ENCODE peak calls at places on chromosomes 12 and 14, in five cellular contexts. A is DND-41, D is fibroblast of mammary gland, F is BE2C, H is GM20000. O is an unnamed sample.

GRCh38 chr12:85350356-85350755 is 70.3 kb downstream of the ALX1 start:
- DNase-seq in H (no peak), A (no peak), F (no peak), D (no peak), O (no peak)

GRCh38 chr12:82361461-82361915 is 3.2 kb downstream of the METTL25 start:
- DNase-seq in H (no peak), F (no peak), D (no peak), A (no peak), O (no peak)

GRCh38 chr12:15726029-15726756 is 63.0 kb downstream of the EPS8 start:
- DNase-seq in H (no peak), D (no peak), F (no peak), A (no peak), O (no peak)

GRCh38 chr12:89993632-89994031 is 285.0 kb upstream of the ATP2B1 start:
- DNase-seq in F (no peak), H (no peak), D (no peak), A (no peak), O (no peak)

GRCh38 chr14:36856095-36856878 is 194.6 kb downstream of the PAX9 start:
- DNase-seq in A (no peak), F (no peak), D (no peak), H (no peak), O (no peak)

GRCh38 chr12:121036810-121037326 is 2.2 kb downstream of the OASL start:
- DNase-seq in H (no peak), F (no peak), D (peak), A (no peak), O (peak)

GRCh38 chr14:95431199-95432145 is 85.0 kb downstream of the SYNE3 start:
- DNase-seq in F (no peak), D (peak), A (peak), H (peak), O (no peak)

GRCh38 chr12:121805800-121806555 is 2.2 kb downstream of the SETD1B start:
- DNase-seq in D (no peak), A (peak), H (no peak), F (peak), O (peak)

GRCh38 chr14:100975668-100976067 is 72.1 kb upstream of the RTL1 start:
- DNase-seq in D (peak), A (no peak), H (no peak), F (no peak), O (no peak)

GRCh38 chr12:118982308-118982707 is 967 bp downstream of the SRRM4 start:
- DNase-seq in F (no peak), H (no peak), A (no peak), D (no peak), O (no peak)

GRCh38 chr12:52615912-52616311 is 2.4 kb downstream of the KRT73 start:
- DNase-seq in A (no peak), D (no peak), H (no peak), F (no peak), O (no peak)

GRCh38 chr14:74474376-74474775 is 18.7 kb downstream of the NPC2 start:
- DNase-seq in D (no peak), A (no peak), F (no peak), H (no peak), O (no peak)

GRCh38 chr14:106694638-106695393 is 1168.4 kb downstream of the TMEM121 start:
- DNase-seq in F (peak), D (no peak), H (peak), A (peak), O (peak)

GRCh38 chr12:125100551-125101434 is 35.6 kb downstream of the AACS start:
- DNase-seq in F (no peak), H (no peak), D (no peak), A (no peak), O (no peak)

GRCh38 chr12:79886917-79887519 is 47.9 kb downstream of the PPP1R12A start:
- DNase-seq in H (no peak), F (no peak), D (peak), A (no peak), O (no peak)

GRCh38 chr14:48536318-48536717 is 860.9 kb upstream of the MDGA2 start:
- DNase-seq in A (no peak), H (no peak), F (peak), D (no peak), O (no peak)

GRCh38 chr14:97824218-97824617 is 1027.0 kb downstream of the VRK1 start:
- DNase-seq in H (no peak), F (no peak), D (no peak), A (peak), O (peak)

GRCh38 chr12:10406725-10407124 is 2.8 kb downstream of the KLRC4 start:
- DNase-seq in F (no peak), H (no peak), A (no peak), D (no peak), O (no peak)

GRCh38 chr14:103015426-103015825 is 41.9 kb downstream of the CDC42BPB start:
- DNase-seq in F (no peak), H (no peak), D (no peak), A (no peak), O (no peak)

GRCh38 chr12:69698769-69699540 is at the start of gene BEST3:
- DNase-seq in A (no peak), F (no peak), D (no peak), H (no peak), O (no peak)

GRCh38 chr12:12803186-12803585 is 10.0 kb upstream of the DDX47 start:
- DNase-seq in H (peak), A (peak), D (peak), F (peak), O (peak)

GRCh38 chr14:92653162-92653651 is 95.2 kb downstream of the LGMN start:
- DNase-seq in D (no peak), F (no peak), A (no peak), H (no peak), O (peak)

GRCh38 chr12:27705263-27705662 is 5.4 kb upstream of the MRPS35 start:
- DNase-seq in H (no peak), A (no peak), D (no peak), F (peak), O (no peak)

GRCh38 chr12:50992814-50993213 is 33.4 kb downstream of the SLC11A2 start:
- DNase-seq in H (no peak), D (no peak), F (no peak), A (no peak), O (no peak)

GRCh38 chr14:106044949-106045596 is 518.7 kb downstream of the TMEM121 start:
- DNase-seq in A (peak), F (peak), D (peak), H (peak), O (peak)

GRCh38 chr12:116200812-116201211 is 76.7 kb downstream of the MED13L start:
- DNase-seq in H (no peak), F (no peak), A (no peak), D (peak), O (no peak)
- TF ChIP-seq CTCF in H (no peak), F (no peak), A (no peak), D (no peak), O (no peak)

GRCh38 chr12:17809206-17809605 is 280.8 kb downstream of the RERGL start:
- DNase-seq in A (no peak), H (no peak), F (no peak), D (no peak), O (no peak)
- TF ChIP-seq CTCF in A (peak), H (no peak), F (no peak), D (no peak), O (no peak)

GRCh38 chr12:48973084-48973483 is 1.5 kb upstream of the WNT10B start:
- DNase-seq in A (no peak), D (no peak), H (peak), F (no peak), O (no peak)

GRCh38 chr12:48973531-48973930 is 2.0 kb upstream of the WNT10B start:
- DNase-seq in A (no peak), F (no peak), D (peak), H (peak), O (no peak)

GRCh38 chr12:48970702-48971334 is 717 bp downstream of the WNT10B start:
- DNase-seq in D (no peak), F (no peak), H (peak), A (no peak), O (no peak)

GRCh38 chr12:48972213-48973021 is 882 bp upstream of the WNT10B start:
- DNase-seq in A (no peak), H (peak), F (no peak), D (no peak), O (peak)

DNA sequence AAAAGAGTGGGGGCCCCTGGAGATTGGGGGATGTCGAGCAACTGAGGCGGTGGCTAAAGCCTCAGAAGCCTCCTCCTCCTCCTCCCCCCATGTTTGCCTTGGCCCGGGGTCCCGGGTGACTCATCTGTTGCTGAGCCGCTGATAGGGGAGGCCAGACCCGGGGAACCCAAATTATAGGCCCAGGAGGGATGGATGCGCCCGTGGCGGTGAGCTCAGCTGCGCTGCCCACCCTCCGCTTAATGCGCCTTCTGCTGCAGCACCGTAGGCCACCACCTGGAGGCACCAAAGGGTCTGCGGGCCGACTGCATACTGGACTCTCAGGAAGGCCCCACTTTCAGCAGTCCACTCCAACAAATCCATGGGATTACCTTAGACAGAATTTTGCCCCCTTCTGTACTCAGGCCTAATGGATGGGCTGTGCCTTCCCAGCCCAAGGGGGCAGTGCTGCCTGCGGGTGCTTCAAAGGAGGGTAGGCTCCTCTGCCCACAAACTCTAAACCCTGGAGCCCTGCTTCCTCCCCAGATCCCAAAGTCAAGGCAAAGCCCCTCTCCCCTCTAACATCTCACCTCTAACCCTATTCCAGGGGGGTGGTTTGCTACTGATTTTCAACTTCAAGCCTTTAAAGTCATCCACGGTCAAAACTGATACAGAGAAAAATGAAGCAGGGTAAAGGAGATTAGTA is 2.6 kb upstream of the WNT10B start:
- DNase-seq in F (peak), A (no peak), H (peak), D (peak), O (peak)
- TF ChIP-seq CTCF in F (peak), A (peak), H (peak), D (peak), O (peak)

DNA sequence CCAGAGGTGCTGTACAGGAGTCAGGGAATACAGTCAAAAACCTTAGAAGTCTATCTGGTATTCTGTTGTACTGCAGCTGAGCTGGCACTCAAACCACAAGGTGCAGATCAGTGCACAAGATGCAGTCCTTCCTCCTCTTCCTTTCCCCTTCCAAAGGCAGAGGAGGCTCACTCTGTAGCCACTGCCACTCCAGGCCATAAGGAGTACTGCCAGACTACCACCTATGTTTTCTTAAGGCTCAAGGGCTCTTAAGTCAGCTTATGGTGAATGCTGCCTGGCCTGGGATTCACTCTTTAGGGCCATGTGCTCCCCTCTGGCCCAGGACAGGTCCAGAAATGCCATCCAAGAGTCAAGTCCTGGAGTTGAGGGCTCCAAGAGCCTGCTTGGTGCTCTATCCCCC is 200.3 kb downstream of the CRADD start:
- DNase-seq in F (no peak), D (no peak), H (no peak), A (peak), O (no peak)
- TF ChIP-seq CTCF in F (no peak), D (no peak), H (no peak), A (peak), O (no peak)

DNA sequence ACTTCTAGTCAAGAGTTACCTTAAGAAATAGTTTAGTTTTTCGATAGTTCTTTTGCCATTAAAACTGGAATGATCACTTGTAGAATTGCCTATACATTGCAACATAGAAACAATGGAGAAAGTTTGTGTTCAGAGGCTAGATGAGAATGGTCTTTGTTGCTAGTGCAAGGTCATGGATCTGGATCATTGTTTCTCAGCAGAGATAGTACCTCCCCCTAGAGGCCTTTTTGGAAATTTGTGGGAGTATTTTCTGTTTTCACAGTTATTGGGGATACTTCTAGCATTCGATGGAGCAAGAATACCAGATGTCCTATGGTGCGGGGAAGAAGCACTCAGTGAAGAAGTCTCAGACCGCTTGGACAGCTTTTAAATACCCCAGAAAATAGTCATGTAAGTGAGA is 138.8 kb upstream of the HMGA2 start:
- DNase-seq in F (no peak), D (peak), A (no peak), H (peak), O (no peak)
- TF ChIP-seq CTCF in F (peak), D (peak), A (peak), H (no peak), O (peak)

DNA sequence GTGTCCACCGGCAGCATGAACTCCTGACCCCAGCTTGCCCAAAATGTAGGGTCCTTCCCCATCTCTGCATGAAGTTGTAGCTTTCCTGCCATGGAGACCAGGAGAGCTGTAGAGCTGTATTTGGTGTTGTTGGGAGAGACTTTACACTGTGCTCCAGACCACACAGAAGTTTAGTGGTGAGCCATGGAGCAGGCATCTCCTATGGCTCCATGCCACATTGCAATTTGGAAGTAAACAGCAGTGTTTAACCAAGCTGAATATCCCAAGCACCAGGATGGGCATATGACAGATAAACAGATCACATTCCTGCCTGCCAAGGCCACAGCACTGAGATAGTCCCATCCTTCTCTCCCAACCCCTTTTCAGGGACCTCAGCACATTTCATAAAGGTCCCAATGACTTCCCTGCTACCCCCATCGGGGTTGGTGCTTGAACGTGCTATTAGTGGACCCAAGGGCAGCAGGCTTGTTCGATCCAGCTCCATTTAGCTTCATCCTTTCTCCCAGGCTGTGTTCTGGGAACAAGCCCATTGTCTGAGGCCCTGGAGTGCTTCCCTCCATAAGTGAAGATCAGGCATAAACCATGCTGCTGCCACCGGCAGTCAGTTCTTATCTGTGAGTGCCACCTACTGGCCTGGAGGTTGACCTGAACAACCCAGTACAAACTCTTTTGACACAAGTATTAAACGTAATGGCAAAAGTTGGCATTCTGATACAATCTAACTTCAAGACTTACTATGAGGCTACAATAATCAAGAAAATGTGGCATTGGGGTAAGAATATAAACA is 172.3 kb upstream of the ATXN7L3B start:
- DNase-seq in F (peak), H (peak), D (peak), A (peak), O (peak)
- TF ChIP-seq CTCF in F (peak), H (peak), D (peak), A (peak), O (no peak)

DNA sequence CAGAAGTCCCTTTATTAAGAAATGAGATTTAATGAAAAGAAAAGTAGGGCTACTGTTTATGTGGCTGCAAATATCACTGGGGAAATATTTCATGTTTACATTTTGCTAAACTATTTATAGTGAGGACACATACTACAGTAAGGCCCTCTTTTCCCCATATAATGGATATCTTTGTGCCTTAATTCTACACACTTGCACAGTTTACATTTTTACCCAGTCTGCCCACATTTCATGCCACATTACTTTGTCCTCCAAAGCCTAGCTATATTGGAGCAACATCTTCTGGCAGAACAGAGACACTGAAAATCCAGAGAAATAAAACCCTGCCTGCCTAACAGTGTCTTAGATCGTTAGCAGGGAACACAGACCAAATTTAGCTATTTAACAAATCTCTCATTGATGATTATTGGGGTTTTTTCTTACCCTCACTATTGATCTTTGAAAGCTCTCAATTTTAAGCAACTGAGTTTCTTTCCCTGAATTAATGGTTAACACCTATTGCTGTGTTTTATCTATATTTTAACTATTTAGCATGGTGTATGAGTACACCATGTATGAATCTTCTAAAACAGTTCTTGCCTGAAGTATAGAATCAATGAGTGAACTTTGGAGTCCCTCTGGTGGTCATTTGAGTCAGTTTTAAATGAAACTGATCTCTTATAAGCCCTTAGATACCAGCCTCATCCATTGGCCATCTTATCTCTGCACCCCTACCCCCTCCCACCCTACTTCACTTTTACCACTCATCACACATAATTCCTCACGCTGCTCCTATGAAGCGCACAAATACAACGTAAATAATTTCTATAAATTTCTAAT is 170.2 kb downstream of the BCAT1 start:
- DNase-seq in A (no peak), F (no peak), H (peak), D (peak), O (no peak)
- TF ChIP-seq CTCF in A (peak), F (peak), H (no peak), D (peak), O (peak)

DNA sequence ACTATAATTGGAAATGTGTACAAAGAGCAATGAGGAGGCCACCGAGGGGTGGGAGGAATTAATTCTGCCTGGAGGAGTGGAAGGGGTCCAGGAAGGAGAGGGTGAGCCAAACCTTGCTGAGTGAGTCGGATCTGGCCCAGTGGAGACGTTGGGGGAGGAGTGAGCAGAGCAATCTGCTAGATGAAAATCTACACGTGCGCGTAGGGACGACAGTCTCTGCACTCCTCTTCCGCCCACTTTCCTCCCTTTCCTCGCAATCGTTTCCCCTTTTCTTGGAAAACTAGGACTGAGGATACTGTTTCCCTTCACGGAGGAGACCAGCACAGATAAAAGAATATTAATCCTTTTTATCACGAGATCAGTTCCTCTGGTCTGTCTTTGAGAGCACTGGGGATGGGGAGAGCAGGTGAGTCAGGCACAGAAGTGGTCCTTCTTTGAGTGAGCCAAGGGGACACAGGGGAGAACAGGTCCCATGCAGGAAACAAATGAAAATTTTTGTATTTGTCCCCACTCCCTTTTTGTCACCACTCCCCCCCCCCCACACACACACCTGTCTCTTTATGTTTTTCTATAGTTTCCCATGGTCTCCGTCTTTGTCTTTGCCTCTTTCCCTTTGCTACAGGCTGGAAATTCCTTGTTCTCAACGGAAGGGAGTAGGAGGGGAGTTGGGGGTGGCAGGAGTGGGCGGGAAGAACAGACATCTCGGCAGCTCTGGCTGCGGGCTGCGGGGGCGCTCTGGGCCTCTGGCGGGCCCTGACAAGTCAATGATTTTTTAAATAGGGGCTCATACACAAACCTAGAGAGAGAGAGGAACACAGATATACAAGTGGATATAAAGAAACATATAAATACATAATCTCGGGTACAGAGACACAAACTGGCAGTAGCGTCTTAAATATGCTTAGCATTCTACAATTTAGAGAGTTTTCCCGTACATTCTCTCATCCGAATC is 2.6 kb upstream of the NAB2 start:
- DNase-seq in F (peak), A (peak), H (peak), D (peak), O (peak)
- TF ChIP-seq CTCF in F (peak), A (peak), H (peak), D (peak), O (no peak)